ENCODE peak calls at places on chromosomes 2 and 18, in five cellular contexts. One of them, this sample, is unnamed.

GRCh38 chr2:144996225-144996795 is 476.4 kb upstream of the ZEB2 start:
- DNase-seq in IMR-90: peak
- DNase-seq in neuronal stem cell: no peak
- DNase-seq in mesendoderm: no peak
- DNase-seq in H9: no peak
- DNase-seq in this sample: no peak

GRCh38 chr2:67032091-67032490 is 365.0 kb upstream of the ETAA1 start:
- DNase-seq in H9: no peak
- DNase-seq in neuronal stem cell: no peak
- DNase-seq in IMR-90: no peak
- DNase-seq in mesendoderm: no peak
- DNase-seq in this sample: no peak

GRCh38 chr2:9979977-9980376 is 28.5 kb downstream of the GRHL1 start:
- DNase-seq in mesendoderm: no peak
- DNase-seq in neuronal stem cell: no peak
- DNase-seq in IMR-90: no peak
- DNase-seq in H9: no peak
- DNase-seq in this sample: no peak

GRCh38 chr2:239905884-239906654 is 119.1 kb downstream of the NDUFA10 start:
- DNase-seq in neuronal stem cell: no peak
- DNase-seq in mesendoderm: no peak
- DNase-seq in H9: peak
- DNase-seq in IMR-90: no peak
- DNase-seq in this sample: no peak

GRCh38 chr2:149470046-149470445 is 117.5 kb downstream of the MMADHC start:
- DNase-seq in H9: no peak
- DNase-seq in IMR-90: no peak
- DNase-seq in neuronal stem cell: no peak
- DNase-seq in mesendoderm: no peak
- DNase-seq in this sample: no peak

GRCh38 chr2:218861645-218862318 is 2.2 kb downstream of the WNT6 start:
- DNase-seq in H9: no peak
- DNase-seq in neuronal stem cell: no peak
- DNase-seq in IMR-90: no peak
- DNase-seq in mesendoderm: no peak
- DNase-seq in this sample: no peak

GRCh38 chr2:205680067-205680466 is 2.2 kb upstream of the NRP2 start:
- DNase-seq in neuronal stem cell: peak
- DNase-seq in H9: peak
- DNase-seq in IMR-90: peak
- DNase-seq in mesendoderm: peak
- DNase-seq in this sample: peak

GRCh38 chr2:148642891-148643416 is 1.6 kb upstream of the EPC2 start:
- DNase-seq in H9: no peak
- DNase-seq in neuronal stem cell: no peak
- DNase-seq in IMR-90: no peak
- DNase-seq in mesendoderm: no peak
- DNase-seq in this sample: no peak

GRCh38 chr18:63237911-63238710 is 81.5 kb downstream of the BCL2 start:
- DNase-seq in mesendoderm: peak
- DNase-seq in IMR-90: peak
- DNase-seq in H9: peak
- DNase-seq in neuronal stem cell: peak
- DNase-seq in this sample: peak

GRCh38 chr2:47509250-47509649 is 106.3 kb downstream of the MSH2 start:
- DNase-seq in IMR-90: no peak
- DNase-seq in neuronal stem cell: no peak
- DNase-seq in H9: no peak
- DNase-seq in mesendoderm: no peak
- DNase-seq in this sample: no peak

GRCh38 chr2:184463102-184463865 is 135.0 kb upstream of the ZNF804A start:
- DNase-seq in H9: no peak
- DNase-seq in mesendoderm: no peak
- DNase-seq in IMR-90: no peak
- DNase-seq in neuronal stem cell: no peak
- DNase-seq in this sample: no peak

GRCh38 chr2:128832946-128833560 is 514.4 kb upstream of the HS6ST1 start:
- DNase-seq in mesendoderm: peak
- DNase-seq in IMR-90: no peak
- DNase-seq in H9: no peak
- DNase-seq in neuronal stem cell: no peak
- DNase-seq in this sample: no peak

GRCh38 chr2:144331652-144332355 is 188.1 kb downstream of the ZEB2 start:
- DNase-seq in neuronal stem cell: peak
- DNase-seq in mesendoderm: no peak
- DNase-seq in IMR-90: no peak
- DNase-seq in H9: peak
- DNase-seq in this sample: peak

GRCh38 chr2:19746611-19747309 is 155.0 kb downstream of the TTC32 start:
- DNase-seq in IMR-90: peak
- DNase-seq in mesendoderm: peak
- DNase-seq in H9: peak
- DNase-seq in neuronal stem cell: peak
- DNase-seq in this sample: no peak

GRCh38 chr2:115867024-115867423 is 1424.6 kb downstream of the DPP10 start:
- DNase-seq in neuronal stem cell: no peak
- DNase-seq in IMR-90: no peak
- DNase-seq in mesendoderm: no peak
- DNase-seq in H9: no peak
- DNase-seq in this sample: no peak

GRCh38 chr2:112162956-112163355 is 24.8 kb downstream of the FBLN7 start:
- DNase-seq in neuronal stem cell: no peak
- DNase-seq in H9: peak
- DNase-seq in mesendoderm: no peak
- DNase-seq in IMR-90: no peak
- DNase-seq in this sample: no peak

GRCh38 chr2:119385465-119385864 is 18.7 kb downstream of the DBI start:
- DNase-seq in mesendoderm: no peak
- DNase-seq in neuronal stem cell: no peak
- DNase-seq in IMR-90: no peak
- DNase-seq in H9: no peak
- DNase-seq in this sample: no peak

GRCh38 chr2:108593547-108594098 is 59.4 kb downstream of the LIMS1 start:
- DNase-seq in neuronal stem cell: no peak
- DNase-seq in H9: no peak
- DNase-seq in IMR-90: peak
- DNase-seq in mesendoderm: peak
- DNase-seq in this sample: no peak

GRCh38 chr2:25700221-25700660 is 26.9 kb upstream of the DTNB start:
- DNase-seq in H9: peak
- DNase-seq in IMR-90: peak
- DNase-seq in neuronal stem cell: no peak
- DNase-seq in mesendoderm: peak
- DNase-seq in this sample: no peak

GRCh38 chr2:20582600-20583221 is 68.2 kb downstream of the HS1BP3 start:
- DNase-seq in mesendoderm: no peak
- DNase-seq in H9: no peak
- DNase-seq in neuronal stem cell: no peak
- DNase-seq in IMR-90: no peak
- DNase-seq in this sample: no peak

GRCh38 chr18:39840406-39840805 is 2114.6 kb upstream of the PIK3C3 start:
- DNase-seq in IMR-90: peak
- DNase-seq in mesendoderm: no peak
- DNase-seq in neuronal stem cell: no peak
- DNase-seq in H9: no peak
- DNase-seq in this sample: peak

GRCh38 chr18:79934311-79935097 is 16.9 kb downstream of the SLC66A2 start:
- DNase-seq in mesendoderm: peak
- DNase-seq in IMR-90: no peak
- DNase-seq in neuronal stem cell: no peak
- DNase-seq in H9: peak
- DNase-seq in this sample: no peak

GRCh38 chr2:8669157-8669852 is 12.6 kb upstream of the ID2 start:
- DNase-seq in H9: peak
- DNase-seq in neuronal stem cell: no peak
- DNase-seq in mesendoderm: no peak
- DNase-seq in IMR-90: peak
- DNase-seq in this sample: no peak

GRCh38 chr18:66645983-66646382 is 42.1 kb upstream of the CDH19 start:
- DNase-seq in neuronal stem cell: no peak
- DNase-seq in H9: no peak
- DNase-seq in mesendoderm: no peak
- DNase-seq in IMR-90: no peak
- DNase-seq in this sample: no peak

GRCh38 chr2:127531133-127531709 is 4.3 kb upstream of the MYO7B start:
- DNase-seq in H9: no peak
- DNase-seq in neuronal stem cell: no peak
- DNase-seq in mesendoderm: no peak
- DNase-seq in IMR-90: peak
- DNase-seq in this sample: peak

GRCh38 chr2:171316755-171317337 is 116.9 kb downstream of the METTL8 start:
- DNase-seq in mesendoderm: peak
- DNase-seq in H9: peak
- DNase-seq in neuronal stem cell: no peak
- DNase-seq in IMR-90: no peak
- DNase-seq in this sample: no peak
- H2AK5ac ChIP-seq in mesendoderm: no peak
- H2AK5ac ChIP-seq in H9: peak
- H2AK5ac ChIP-seq in neuronal stem cell: no peak
- H2AK5ac ChIP-seq in IMR-90: no peak
- H2AK5ac ChIP-seq in this sample: no peak

DNA sequence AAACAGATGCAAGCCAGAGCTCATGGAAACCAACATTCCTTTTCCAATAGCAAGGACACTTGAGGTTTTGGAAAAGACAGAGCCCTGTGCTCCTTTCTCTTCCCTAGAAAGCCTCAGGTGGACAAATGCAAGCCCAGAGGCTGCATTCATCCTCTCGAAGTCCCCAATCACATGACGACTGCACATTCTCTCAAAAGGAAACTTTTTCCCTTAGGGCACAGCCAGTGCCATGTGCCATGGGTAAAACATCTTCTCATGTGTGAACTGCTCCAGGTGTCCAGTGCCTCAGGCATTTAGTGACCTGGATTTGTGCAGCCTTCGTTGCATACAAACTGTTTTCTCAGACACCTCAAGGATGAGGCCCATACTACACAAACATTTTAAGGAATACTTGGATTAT is 140.7 kb downstream of the LAMA1 start:
- DNase-seq in neuronal stem cell: no peak
- DNase-seq in mesendoderm: no peak
- DNase-seq in H9: no peak
- DNase-seq in IMR-90: no peak
- DNase-seq in this sample: peak
- H2AK5ac ChIP-seq in neuronal stem cell: no peak
- H2AK5ac ChIP-seq in mesendoderm: no peak
- H2AK5ac ChIP-seq in H9: no peak
- H2AK5ac ChIP-seq in IMR-90: no peak
- H2AK5ac ChIP-seq in this sample: no peak

GRCh38 chr2:217361491-217361890 is 501.6 kb upstream of the TNP1 start:
- DNase-seq in neuronal stem cell: no peak
- DNase-seq in IMR-90: peak
- DNase-seq in mesendoderm: no peak
- DNase-seq in H9: no peak
- DNase-seq in this sample: no peak
- H2AK5ac ChIP-seq in neuronal stem cell: no peak
- H2AK5ac ChIP-seq in IMR-90: peak
- H2AK5ac ChIP-seq in mesendoderm: no peak
- H2AK5ac ChIP-seq in H9: no peak
- H2AK5ac ChIP-seq in this sample: no peak

GRCh38 chr2:217538719-217539118 is 464.1 kb downstream of the TNS1 start:
- DNase-seq in H9: no peak
- DNase-seq in mesendoderm: no peak
- DNase-seq in IMR-90: no peak
- DNase-seq in neuronal stem cell: no peak
- DNase-seq in this sample: no peak

GRCh38 chr2:217535940-217536339 is 466.9 kb downstream of the TNS1 start:
- DNase-seq in mesendoderm: no peak
- DNase-seq in H9: no peak
- DNase-seq in IMR-90: no peak
- DNase-seq in neuronal stem cell: no peak
- DNase-seq in this sample: no peak

DNA sequence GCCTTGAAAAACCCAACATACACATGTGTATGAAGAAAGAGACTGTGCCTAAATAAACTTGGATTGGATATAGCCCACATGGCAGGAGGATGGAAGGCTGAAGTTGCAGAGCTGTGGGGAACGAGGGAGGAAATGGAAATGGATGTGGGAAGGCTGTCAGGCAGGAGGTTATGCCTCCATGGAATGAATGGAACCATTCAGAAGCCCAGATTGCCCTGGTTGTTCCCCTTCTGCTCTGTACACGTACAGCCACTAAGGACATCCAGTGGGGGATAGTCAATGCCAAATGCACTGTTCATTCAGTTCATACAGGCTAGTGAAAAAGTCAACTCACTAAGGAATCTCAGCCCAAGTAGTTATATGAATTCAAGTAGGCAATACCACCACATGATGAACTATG is 463.7 kb downstream of the TNS1 start:
- DNase-seq in mesendoderm: no peak
- DNase-seq in H9: no peak
- DNase-seq in neuronal stem cell: no peak
- DNase-seq in IMR-90: no peak
- DNase-seq in this sample: no peak
- H2AK5ac ChIP-seq in mesendoderm: no peak
- H2AK5ac ChIP-seq in H9: no peak
- H2AK5ac ChIP-seq in neuronal stem cell: no peak
- H2AK5ac ChIP-seq in IMR-90: peak
- H2AK5ac ChIP-seq in this sample: no peak

GRCh38 chr2:27762951-27763906 is 8.3 kb upstream of the MRPL33 start:
- DNase-seq in IMR-90: peak
- DNase-seq in mesendoderm: no peak
- DNase-seq in H9: no peak
- DNase-seq in neuronal stem cell: no peak
- DNase-seq in this sample: no peak
- H2AK5ac ChIP-seq in IMR-90: peak
- H2AK5ac ChIP-seq in mesendoderm: no peak
- H2AK5ac ChIP-seq in H9: no peak
- H2AK5ac ChIP-seq in neuronal stem cell: no peak
- H2AK5ac ChIP-seq in this sample: no peak

GRCh38 chr2:45006041-45006941 is 3.0 kb downstream of the SIX2 start:
- DNase-seq in IMR-90: no peak
- DNase-seq in mesendoderm: no peak
- DNase-seq in neuronal stem cell: no peak
- DNase-seq in H9: no peak
- DNase-seq in this sample: no peak
- H2AK5ac ChIP-seq in IMR-90: no peak
- H2AK5ac ChIP-seq in mesendoderm: no peak
- H2AK5ac ChIP-seq in neuronal stem cell: peak
- H2AK5ac ChIP-seq in H9: no peak
- H2AK5ac ChIP-seq in this sample: no peak

GRCh38 chr2:43751476-43751875 is 22.4 kb upstream of the DYNC2LI1 start:
- DNase-seq in mesendoderm: no peak
- DNase-seq in IMR-90: no peak
- DNase-seq in neuronal stem cell: peak
- DNase-seq in H9: no peak
- DNase-seq in this sample: no peak
- H2AK5ac ChIP-seq in mesendoderm: no peak
- H2AK5ac ChIP-seq in IMR-90: no peak
- H2AK5ac ChIP-seq in neuronal stem cell: no peak
- H2AK5ac ChIP-seq in H9: no peak
- H2AK5ac ChIP-seq in this sample: no peak

This sample was measured in trophoblast cell.